ENCODE peak calls at places on chromosomes 12 and 14, in eight cellular contexts. One of them, this sample, is unnamed.

GRCh38 chr14:49427117-49427516 is 159.1 kb downstream of the RPS29 start:
- DNase-seq in right cardiac atrium: no peak
- DNase-seq in uterus: no peak
- DNase-seq in mammary epithelial cell: no peak
- DNase-seq in lower lobe of right lung: no peak
- DNase-seq in IMR-90: no peak
- DNase-seq in pancreas: no peak
- DNase-seq in body of pancreas: no peak
- DNase-seq in this sample: no peak

GRCh38 chr14:87332001-87332400 is 661.0 kb downstream of the GALC start:
- DNase-seq in right cardiac atrium: no peak
- DNase-seq in pancreas: no peak
- DNase-seq in lower lobe of right lung: no peak
- DNase-seq in mammary epithelial cell: peak; percentile 71
- DNase-seq in uterus: no peak
- DNase-seq in body of pancreas: no peak
- DNase-seq in IMR-90: peak; percentile 73
- DNase-seq in this sample: no peak

GRCh38 chr12:70556179-70556869 is 80.9 kb downstream of the PTPRB start:
- DNase-seq in pancreas: no peak
- DNase-seq in lower lobe of right lung: no peak
- DNase-seq in right cardiac atrium: no peak
- DNase-seq in uterus: no peak
- DNase-seq in IMR-90: no peak
- DNase-seq in mammary epithelial cell: peak; percentile 59
- DNase-seq in body of pancreas: no peak
- DNase-seq in this sample: no peak

GRCh38 chr12:6839482-6840201 is 1.1 kb upstream of the GNB3 start:
- DNase-seq in lower lobe of right lung: no peak
- DNase-seq in IMR-90: no peak
- DNase-seq in uterus: no peak
- DNase-seq in mammary epithelial cell: no peak
- DNase-seq in body of pancreas: no peak
- DNase-seq in right cardiac atrium: no peak
- DNase-seq in pancreas: no peak
- DNase-seq in this sample: no peak

GRCh38 chr14:59301354-59301753 is 112.9 kb downstream of the DAAM1 start:
- DNase-seq in pancreas: no peak
- DNase-seq in uterus: no peak
- DNase-seq in body of pancreas: peak; percentile 17
- DNase-seq in IMR-90: no peak
- DNase-seq in lower lobe of right lung: no peak
- DNase-seq in right cardiac atrium: no peak
- DNase-seq in mammary epithelial cell: no peak
- DNase-seq in this sample: no peak

GRCh38 chr14:69880051-69880487 is 853 bp downstream of the SMOC1 start:
- DNase-seq in mammary epithelial cell: peak; percentile 27
- DNase-seq in lower lobe of right lung: no peak
- DNase-seq in body of pancreas: peak; percentile 37
- DNase-seq in pancreas: peak; percentile 26
- DNase-seq in right cardiac atrium: no peak
- DNase-seq in uterus: no peak
- DNase-seq in IMR-90: peak; percentile 29
- DNase-seq in this sample: no peak

GRCh38 chr12:10661338-10661737 is 12.5 kb downstream of the STYK1 start:
- DNase-seq in uterus: no peak
- DNase-seq in IMR-90: peak; percentile 47
- DNase-seq in body of pancreas: no peak
- DNase-seq in right cardiac atrium: no peak
- DNase-seq in lower lobe of right lung: no peak
- DNase-seq in mammary epithelial cell: peak; percentile 22
- DNase-seq in pancreas: no peak
- DNase-seq in this sample: no peak

GRCh38 chr12:102415515-102415914 is 64.8 kb downstream of the IGF1 start:
- DNase-seq in mammary epithelial cell: no peak
- DNase-seq in IMR-90: no peak
- DNase-seq in right cardiac atrium: no peak
- DNase-seq in pancreas: no peak
- DNase-seq in lower lobe of right lung: no peak
- DNase-seq in uterus: no peak
- DNase-seq in body of pancreas: no peak
- DNase-seq in this sample: no peak

GRCh38 chr12:68236421-68237059 is 10.9 kb upstream of the IL26 start:
- DNase-seq in mammary epithelial cell: peak; percentile 40
- DNase-seq in pancreas: no peak
- DNase-seq in body of pancreas: peak; percentile 45
- DNase-seq in lower lobe of right lung: no peak
- DNase-seq in uterus: no peak
- DNase-seq in IMR-90: no peak
- DNase-seq in right cardiac atrium: no peak
- DNase-seq in this sample: no peak

GRCh38 chr12:77725611-77726010 is 105.1 kb upstream of the NAV3 start:
- DNase-seq in uterus: no peak
- DNase-seq in mammary epithelial cell: peak; percentile 10
- DNase-seq in body of pancreas: no peak
- DNase-seq in IMR-90: peak; percentile 67
- DNase-seq in right cardiac atrium: no peak
- DNase-seq in lower lobe of right lung: no peak
- DNase-seq in pancreas: no peak
- DNase-seq in this sample: no peak

GRCh38 chr14:38405851-38406630 is 150.1 kb upstream of the CLEC14A start:
- DNase-seq in lower lobe of right lung: no peak
- DNase-seq in mammary epithelial cell: no peak
- DNase-seq in pancreas: no peak
- DNase-seq in right cardiac atrium: no peak
- DNase-seq in body of pancreas: no peak
- DNase-seq in uterus: no peak
- DNase-seq in IMR-90: peak; percentile 66
- DNase-seq in this sample: no peak

GRCh38 chr14:93464271-93464670 is 33.5 kb downstream of the UNC79 start:
- DNase-seq in mammary epithelial cell: no peak
- DNase-seq in right cardiac atrium: no peak
- DNase-seq in uterus: no peak
- DNase-seq in body of pancreas: no peak
- DNase-seq in pancreas: no peak
- DNase-seq in IMR-90: no peak
- DNase-seq in lower lobe of right lung: no peak
- DNase-seq in this sample: no peak

GRCh38 chr12:7093892-7094291 is 1.6 kb upstream of the C1R start:
- DNase-seq in IMR-90: no peak
- DNase-seq in pancreas: no peak
- DNase-seq in lower lobe of right lung: no peak
- DNase-seq in mammary epithelial cell: no peak
- DNase-seq in uterus: no peak
- DNase-seq in body of pancreas: no peak
- DNase-seq in right cardiac atrium: no peak
- DNase-seq in this sample: no peak

DNA sequence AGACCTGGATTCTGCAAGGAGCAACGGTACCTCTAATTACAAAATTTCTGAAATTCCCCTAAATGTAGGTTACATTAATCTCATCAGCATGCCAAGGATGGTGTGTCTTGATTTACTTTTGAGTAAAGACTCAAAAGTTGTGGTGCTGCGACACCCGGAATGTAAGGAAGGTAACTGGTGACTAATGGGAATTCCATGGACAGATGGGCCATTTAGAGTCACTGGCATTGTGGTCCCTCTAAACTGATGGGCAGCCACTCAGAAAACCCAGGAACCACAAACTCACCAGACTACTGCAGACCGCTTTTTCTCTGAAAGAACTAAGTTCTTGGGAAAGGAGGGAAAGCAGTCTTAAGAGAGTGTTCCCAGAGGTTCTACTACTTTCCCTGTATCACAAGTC is 32.8 kb downstream of the GRIN2B start:
- DNase-seq in right cardiac atrium: no peak
- DNase-seq in pancreas: no peak
- DNase-seq in mammary epithelial cell: no peak
- DNase-seq in IMR-90: no peak
- DNase-seq in body of pancreas: no peak
- DNase-seq in uterus: no peak
- DNase-seq in lower lobe of right lung: no peak
- DNase-seq in this sample: no peak
- H3K9me3 ChIP-seq in right cardiac atrium: no peaks in the 10 kb centered on the region
- H3K9me3 ChIP-seq in pancreas: no peaks in the 10 kb centered on the region
- H3K9me3 ChIP-seq in mammary epithelial cell: no peaks in the 10 kb centered on the region
- H3K9me3 ChIP-seq in IMR-90: no peaks in the 10 kb centered on the region
- H3K9me3 ChIP-seq in body of pancreas: no peaks in the 10 kb centered on the region
- H3K9me3 ChIP-seq in uterus: no peaks in the 10 kb centered on the region
- H3K9me3 ChIP-seq in lower lobe of right lung: no peaks in the 10 kb centered on the region
- H3K9me3 ChIP-seq in this sample: no peaks in the 10 kb centered on the region

DNA sequence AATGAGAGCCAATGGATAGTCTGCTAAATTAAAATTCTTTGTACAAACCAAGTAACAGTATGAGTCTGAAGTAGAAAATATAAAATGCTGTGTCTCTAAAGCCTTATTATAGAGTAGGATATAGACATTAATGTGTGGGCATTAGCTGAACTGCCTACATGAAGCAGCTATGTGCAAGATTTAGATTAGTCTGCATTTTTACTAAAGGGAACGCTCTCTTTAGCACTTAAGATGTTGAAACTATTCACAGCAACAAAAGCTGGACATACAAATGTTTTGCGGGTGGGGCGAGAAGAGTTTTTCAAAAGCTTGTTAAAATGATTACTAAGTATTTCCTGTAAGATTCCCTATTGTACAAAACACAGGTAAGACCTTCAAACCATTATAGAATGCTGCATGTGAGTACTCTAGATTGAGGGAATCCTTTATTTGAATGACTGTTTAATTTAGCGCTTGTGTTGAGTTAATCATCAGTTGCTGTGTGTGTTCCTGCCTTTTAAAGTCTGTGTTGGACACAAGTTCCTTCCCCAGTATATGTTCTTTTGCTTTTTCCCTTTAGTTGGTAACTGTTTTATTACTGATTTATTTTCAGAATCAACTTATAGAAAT is 87.1 kb downstream of the RAD52 start:
- DNase-seq in mammary epithelial cell: peak; percentile 14
- DNase-seq in body of pancreas: no peak
- DNase-seq in IMR-90: no peak
- DNase-seq in right cardiac atrium: no peak
- DNase-seq in lower lobe of right lung: no peak
- DNase-seq in uterus: no peak
- DNase-seq in pancreas: no peak
- DNase-seq in this sample: no peak
- H3K4me3 ChIP-seq in mammary epithelial cell: no peak overlapping the region
- H3K4me3 ChIP-seq in body of pancreas: no peak overlapping the region
- H3K4me3 ChIP-seq in IMR-90: no peak overlapping the region
- H3K4me3 ChIP-seq in right cardiac atrium: no peak overlapping the region
- H3K4me3 ChIP-seq in lower lobe of right lung: no peak overlapping the region
- H3K4me3 ChIP-seq in uterus: no peak overlapping the region
- H3K4me3 ChIP-seq in pancreas: no peak overlapping the region
- H3K4me3 ChIP-seq in this sample: no peak overlapping the region

GRCh38 chr12:127583041-127583440 is 683.9 kb upstream of the TMEM132C start:
- DNase-seq in right cardiac atrium: no peak
- DNase-seq in body of pancreas: no peak
- DNase-seq in IMR-90: no peak
- DNase-seq in pancreas: no peak
- DNase-seq in mammary epithelial cell: no peak
- DNase-seq in lower lobe of right lung: no peak
- DNase-seq in uterus: no peak
- DNase-seq in this sample: no peak

GRCh38 chr12:127592278-127592677 is 674.7 kb upstream of the TMEM132C start:
- DNase-seq in pancreas: no peak
- DNase-seq in right cardiac atrium: no peak
- DNase-seq in body of pancreas: no peak
- DNase-seq in uterus: no peak
- DNase-seq in IMR-90: no peak
- DNase-seq in mammary epithelial cell: no peak
- DNase-seq in lower lobe of right lung: no peak
- DNase-seq in this sample: no peak

GRCh38 chr12:127588224-127588623 is 678.7 kb upstream of the TMEM132C start:
- DNase-seq in pancreas: no peak
- DNase-seq in right cardiac atrium: no peak
- DNase-seq in IMR-90: peak; percentile 90
- DNase-seq in body of pancreas: no peak
- DNase-seq in mammary epithelial cell: peak; percentile 1
- DNase-seq in uterus: no peak
- DNase-seq in lower lobe of right lung: no peak
- DNase-seq in this sample: no peak
- H3K27me3 ChIP-seq in pancreas: no peaks in the 10 kb centered on the region
- H3K27me3 ChIP-seq in right cardiac atrium: no peaks in the 10 kb centered on the region
- H3K27me3 ChIP-seq in IMR-90: no peaks in the 10 kb centered on the region
- H3K27me3 ChIP-seq in body of pancreas: no peaks in the 10 kb centered on the region
- H3K27me3 ChIP-seq in mammary epithelial cell: no peaks in the 10 kb centered on the region
- H3K27me3 ChIP-seq in uterus: no peaks in the 10 kb centered on the region
- H3K27me3 ChIP-seq in lower lobe of right lung: no peaks in the 10 kb centered on the region
- H3K27me3 ChIP-seq in this sample: no peaks in the 10 kb centered on the region

GRCh38 chr14:27228053-27228452 is 630.2 kb upstream of the NOVA1 start:
- DNase-seq in IMR-90: no peak
- DNase-seq in right cardiac atrium: no peak
- DNase-seq in mammary epithelial cell: no peak
- DNase-seq in uterus: no peak
- DNase-seq in lower lobe of right lung: no peak
- DNase-seq in body of pancreas: no peak
- DNase-seq in pancreas: no peak
- DNase-seq in this sample: no peak

GRCh38 chr14:27222671-27223070 is 624.8 kb upstream of the NOVA1 start:
- DNase-seq in body of pancreas: no peak
- DNase-seq in IMR-90: no peak
- DNase-seq in mammary epithelial cell: no peak
- DNase-seq in lower lobe of right lung: no peak
- DNase-seq in pancreas: no peak
- DNase-seq in right cardiac atrium: no peak
- DNase-seq in uterus: no peak
- DNase-seq in this sample: no peak
- H3K9me3 ChIP-seq in body of pancreas: no peaks in the 10 kb centered on the region
- H3K9me3 ChIP-seq in IMR-90: peaks cover 5% of the 10 kb centered on the region
- H3K9me3 ChIP-seq in mammary epithelial cell: peaks cover 19% of the 10 kb centered on the region
- H3K9me3 ChIP-seq in lower lobe of right lung: no peaks in the 10 kb centered on the region
- H3K9me3 ChIP-seq in pancreas: no peaks in the 10 kb centered on the region
- H3K9me3 ChIP-seq in right cardiac atrium: no peaks in the 10 kb centered on the region
- H3K9me3 ChIP-seq in uterus: no peaks in the 10 kb centered on the region
- H3K9me3 ChIP-seq in this sample: no peaks in the 10 kb centered on the region

This sample was measured in HAP-1.